ENCODE peak calls at places on chromosomes 7 and 10, in nine cellular contexts. T, W, X, V, J, O, N, F and G are unnamed samples.

GRCh38 chr7:86846494-86847190 is 202.9 kb downstream of the GRM3 start:
- DNase-seq in W (no peak), N (no peak), O (no peak), F (no peak), V (peak), X (peak), J (no peak), T (no peak), G (no peak)

GRCh38 chr7:141944811-141945210 is 2.0 kb downstream of the CLEC5A start:
- DNase-seq in F (no peak), V (no peak), X (no peak), O (no peak), W (no peak), N (no peak), T (no peak), J (no peak), G (no peak)

GRCh38 chr10:95406651-95407280 is 116.0 kb upstream of the PDLIM1 start:
- DNase-seq in X (peak), N (peak), O (no peak), F (peak), V (peak), J (no peak), T (peak), W (no peak), G (peak)

GRCh38 chr10:22550732-22551131 is 163.6 kb downstream of the PIP4K2A start:
- DNase-seq in F (no peak), T (no peak), V (peak), O (peak), X (peak), J (peak), W (peak), N (no peak), G (no peak)

GRCh38 chr7:147584771-147585193 is 1005.8 kb upstream of the C7orf33 start:
- DNase-seq in O (no peak), F (no peak), W (no peak), J (no peak), N (no peak), X (no peak), V (no peak), T (no peak), G (no peak)

GRCh38 chr10:55631071-55631654 is 729.9 kb downstream of the ZWINT start:
- DNase-seq in J (no peak), N (no peak), V (peak), W (no peak), X (peak), T (peak), O (no peak), F (no peak), G (no peak)

GRCh38 chr10:56449770-56450169 is 88.7 kb upstream of the ZWINT start:
- DNase-seq in V (no peak), J (no peak), F (no peak), W (no peak), O (no peak), X (no peak), N (no peak), T (no peak), G (no peak)

GRCh38 chr7:41058986-41059741 is 643.7 kb downstream of the INHBA start:
- DNase-seq in T (no peak), J (peak), N (no peak), W (no peak), X (no peak), F (no peak), O (no peak), V (no peak), G (no peak)

GRCh38 chr10:64093946-64094560 is 572.9 kb downstream of the REEP3 start:
- DNase-seq in O (no peak), N (no peak), W (no peak), V (no peak), X (no peak), J (no peak), T (no peak), F (no peak), G (no peak)

GRCh38 chr10:99852481-99853213 is 70.2 kb downstream of the ABCC2 start:
- DNase-seq in J (no peak), X (no peak), W (no peak), O (no peak), F (no peak), N (no peak), V (no peak), T (no peak), G (no peak)

GRCh38 chr10:3689871-3690510 is 95.0 kb downstream of the KLF6 start:
- DNase-seq in J (no peak), O (no peak), W (no peak), F (no peak), N (no peak), V (no peak), T (no peak), X (no peak), G (no peak)

GRCh38 chr7:142540371-142540770 is 208.9 kb upstream of the PRSS1 start:
- DNase-seq in F (no peak), T (no peak), W (no peak), X (no peak), V (no peak), J (no peak), O (no peak), N (no peak), G (no peak)

GRCh38 chr10:78456649-78457400 is 423.2 kb downstream of the RPS24 start:
- DNase-seq in N (no peak), F (no peak), J (no peak), X (no peak), O (no peak), W (no peak), V (no peak), T (peak), G (no peak)

DNA sequence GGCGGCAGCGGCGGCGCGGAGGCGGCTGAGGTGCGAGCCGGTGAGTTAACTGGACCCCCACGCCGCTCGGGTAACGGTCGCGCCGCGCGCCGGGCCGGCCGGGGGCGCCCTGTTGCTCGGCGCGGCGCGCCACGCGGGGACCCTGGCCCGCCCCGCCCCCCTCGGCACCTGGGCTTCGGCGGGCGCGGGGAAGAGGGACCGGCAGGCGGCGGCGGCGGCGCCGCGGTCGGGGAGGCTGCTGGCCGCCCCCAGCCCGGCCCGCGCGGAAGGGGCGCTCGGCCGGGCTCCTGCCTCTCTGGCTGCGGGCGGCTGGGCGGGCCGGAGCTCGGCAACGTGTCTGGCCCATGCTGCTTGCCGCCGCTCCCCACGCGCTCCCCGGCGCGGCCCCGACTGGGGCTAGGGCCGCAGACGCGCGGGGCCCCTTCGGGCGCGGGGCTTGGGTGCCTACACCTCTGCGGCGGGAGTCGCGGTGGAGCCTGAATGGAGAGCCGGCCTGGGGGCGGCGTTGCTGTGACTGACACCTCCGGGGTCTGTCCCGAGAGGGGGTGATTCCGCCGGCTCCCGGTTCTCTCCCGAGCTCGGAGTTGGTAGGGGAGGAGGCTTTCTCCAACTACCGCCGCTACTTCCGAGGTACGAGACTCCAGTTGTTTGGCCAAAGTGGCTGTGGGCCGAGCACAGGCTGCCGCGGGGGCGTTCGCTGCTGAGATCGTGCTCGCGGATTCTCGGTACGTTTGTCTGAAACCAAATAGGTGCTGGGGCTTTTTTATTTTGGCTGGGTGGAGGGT is 494 bp downstream of the PALS2 start:
- DNase-seq in V (peak), X (peak), J (no peak), T (peak), F (peak), N (peak), W (no peak), O (peak), G (peak)
- TF ChIP-seq CTCF in V (no peak), X (no peak), J (no peak), T (no peak), F (no peak), N (no peak), W (no peak), O (no peak), G (no peak)

DNA sequence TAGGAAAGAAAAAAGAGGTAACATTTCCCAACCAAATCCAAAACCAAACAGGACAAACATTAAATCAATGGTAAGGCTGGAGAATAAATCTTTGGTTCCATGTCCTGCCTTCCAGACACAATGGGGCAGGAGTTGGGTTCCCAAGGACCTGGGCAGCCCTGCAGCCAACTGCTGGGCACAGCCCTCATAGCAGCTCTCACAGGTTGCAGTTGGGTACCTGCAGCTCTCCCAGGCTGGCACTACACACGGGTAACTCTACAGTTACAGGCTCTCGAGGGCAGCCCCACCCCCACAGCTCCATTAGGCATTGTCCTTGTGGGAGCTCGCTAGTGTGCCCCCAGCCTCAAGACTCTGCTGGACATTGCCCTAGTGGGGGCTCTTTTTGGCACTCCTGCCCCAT is 7.5 kb downstream of the GRB10 start:
- DNase-seq in V (no peak), F (no peak), T (no peak), X (no peak), W (no peak), J (no peak), N (no peak), O (no peak), G (no peak)
- TF ChIP-seq POLR2A in V (no peak), F (no peak), T (no peak), X (no peak), W (no peak), J (no peak), N (no peak), O (no peak), G (no peak)

GRCh38 chr7:138878847-138879246 is 80.9 kb upstream of the ATP6V0A4 start:
- DNase-seq in F (no peak), O (no peak), N (no peak), X (no peak), T (no peak), V (no peak), J (no peak), W (no peak), G (no peak)

GRCh38 chr7:138872576-138872975 is 74.6 kb upstream of the ATP6V0A4 start:
- DNase-seq in O (no peak), V (no peak), X (no peak), J (no peak), W (peak), N (no peak), T (no peak), F (no peak), G (no peak)

GRCh38 chr7:138878064-138878463 is 80.1 kb upstream of the ATP6V0A4 start:
- DNase-seq in V (no peak), N (no peak), J (no peak), F (no peak), T (no peak), X (no peak), O (no peak), W (no peak), G (no peak)

GRCh38 chr7:138876326-138876725 is 78.3 kb upstream of the ATP6V0A4 start:
- DNase-seq in W (no peak), X (no peak), F (no peak), T (no peak), J (no peak), N (no peak), O (no peak), V (no peak), G (no peak)

GRCh38 chr7:138875794-138876193 is 77.8 kb upstream of the ATP6V0A4 start:
- DNase-seq in O (no peak), T (no peak), X (no peak), V (no peak), J (no peak), N (no peak), F (no peak), W (no peak), G (no peak)
- TF ChIP-seq POLR2AphosphoS5 in O (no peak), T (no peak), X (no peak), V (no peak), J (no peak), N (no peak), F (no peak), W (no peak), G (no peak)

DNA sequence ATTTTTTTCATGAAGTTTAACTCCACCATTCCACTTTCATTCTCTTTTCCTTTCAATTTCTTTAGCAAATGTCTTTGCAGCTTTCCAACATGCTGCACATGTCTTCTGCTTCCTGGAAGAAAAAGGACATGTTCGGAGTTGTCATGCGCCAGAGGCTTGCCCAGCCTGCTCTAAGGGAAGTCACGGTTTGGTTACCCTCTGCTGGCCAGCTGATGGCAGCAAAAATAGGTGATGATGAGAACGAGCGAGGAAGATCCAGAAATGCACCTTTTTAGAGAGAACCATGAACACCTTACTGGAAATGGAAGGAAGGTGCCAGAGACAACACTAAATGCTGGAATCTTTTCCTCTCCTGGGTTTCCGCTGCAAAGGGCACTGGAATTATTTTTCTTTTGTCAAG is 4.9 kb upstream of the ZSCAN21 start:
- DNase-seq in F (peak), J (no peak), T (no peak), W (no peak), O (no peak), N (no peak), V (peak), X (peak), G (no peak)
- TF ChIP-seq CTCF in F (peak), J (peak), T (no peak), W (no peak), O (peak), N (no peak), V (peak), X (no peak), G (no peak)

GRCh38 chr10:118343549-118343948 is 1.4 kb upstream of the FAM204A start:
- DNase-seq in V (no peak), N (no peak), F (no peak), T (no peak), J (no peak), O (no peak), X (no peak), W (no peak), G (no peak)

GRCh38 chr10:118340486-118340885 is 1.6 kb downstream of the FAM204A start:
- DNase-seq in J (no peak), X (no peak), O (peak), N (no peak), V (no peak), T (no peak), F (no peak), W (no peak), G (no peak)

GRCh38 chr10:118342638-118343020 is 505 bp upstream of the FAM204A start:
- DNase-seq in T (no peak), J (no peak), W (no peak), O (no peak), X (no peak), V (no peak), F (no peak), N (no peak), G (no peak)

GRCh38 chr10:118343115-118343514 is 991 bp upstream of the FAM204A start:
- DNase-seq in W (no peak), J (no peak), N (no peak), T (no peak), X (no peak), F (no peak), V (no peak), O (no peak), G (no peak)

DNA sequence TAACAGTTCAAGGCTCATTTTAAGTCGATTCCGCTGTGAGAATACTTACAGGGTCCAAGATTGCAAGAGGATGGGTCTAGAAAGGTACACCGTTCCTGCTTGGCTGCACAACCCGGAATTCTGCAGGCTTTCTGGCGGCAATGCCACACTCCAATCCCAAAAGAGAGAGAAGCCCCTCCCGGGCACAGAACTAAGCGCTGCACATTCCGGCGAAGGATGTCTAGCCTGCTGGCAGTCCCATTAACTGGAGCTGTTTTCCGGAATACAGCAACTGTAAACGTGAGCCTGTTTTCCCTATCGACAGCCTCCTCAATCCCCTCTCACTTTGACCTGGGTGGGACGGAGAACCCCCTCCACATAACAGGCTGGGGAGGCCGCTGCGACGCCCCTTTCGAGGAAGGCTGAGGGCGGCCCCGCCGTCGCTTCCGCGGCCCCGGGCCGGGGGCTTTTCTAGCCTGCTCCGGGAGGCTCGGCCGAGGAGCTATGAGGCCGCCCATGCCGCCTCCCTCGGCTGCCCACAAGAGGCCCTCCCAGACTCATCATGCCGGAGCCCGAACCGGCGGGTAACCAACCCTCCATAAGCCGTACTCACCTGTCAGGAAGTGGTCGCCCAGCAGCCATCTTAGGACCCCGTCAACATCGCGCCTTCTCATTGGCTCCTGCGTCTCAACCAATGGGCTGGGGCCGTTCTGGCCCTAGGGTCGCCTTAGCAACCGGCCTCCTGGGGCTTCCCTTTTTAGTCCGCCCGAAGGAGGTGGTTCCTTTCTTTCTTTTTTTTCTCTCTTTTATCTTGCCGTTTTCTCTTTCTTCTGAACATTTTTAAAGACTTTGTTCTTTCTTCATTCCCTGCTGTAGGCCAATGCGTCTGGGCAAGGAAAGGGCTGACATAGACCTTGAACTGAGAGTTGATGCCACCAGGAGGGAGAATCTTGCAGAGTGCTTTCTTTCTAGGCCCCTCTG is at the start of gene FAM204A:
- DNase-seq in F (peak), O (peak), J (peak), W (peak), N (peak), T (peak), V (peak), X (peak), G (peak)
- TF ChIP-seq POLR2A in F (peak), O (peak), J (peak), W (peak), N (peak), T (peak), V (peak), X (no peak), G (no peak)

GRCh38 chr7:156534925-156535324 is 105.6 kb upstream of the RNF32 start:
- DNase-seq in X (no peak), O (no peak), W (no peak), J (no peak), T (no peak), F (no peak), N (no peak), V (no peak), G (no peak)
- TF ChIP-seq POLR2AphosphoS5 in X (no peak), O (no peak), W (no peak), J (no peak), T (no peak), F (no peak), N (no peak), V (no peak), G (no peak)

DNA sequence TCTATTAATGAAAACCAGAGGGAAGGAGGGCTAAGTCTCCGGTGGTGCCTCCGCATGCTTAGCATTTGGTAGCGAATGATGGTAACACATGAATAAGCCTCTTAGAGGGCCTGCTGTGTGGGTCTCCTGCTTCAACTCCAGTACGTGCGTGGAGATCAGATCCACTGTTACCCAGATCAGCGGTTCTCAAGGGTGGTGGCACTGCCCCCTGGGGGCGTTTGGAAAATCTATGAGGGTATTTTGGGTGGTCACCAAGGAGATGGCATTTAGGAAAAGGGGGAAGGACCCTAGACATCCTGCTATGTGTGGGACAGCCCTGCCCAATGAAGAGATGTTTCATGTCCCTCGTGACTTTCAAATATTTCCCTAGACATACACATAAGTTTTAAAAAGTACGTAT is 57.1 kb upstream of the TM9SF3 start:
- DNase-seq in T (no peak), X (no peak), V (no peak), N (no peak), O (no peak), F (no peak), J (no peak), W (no peak), G (no peak)
- TF ChIP-seq CTCF in T (no peak), X (no peak), V (no peak), N (no peak), O (no peak), F (no peak), J (peak), W (no peak), G (no peak)